ENCODE peak calls at places on chromosome 6, in six cellular contexts. O is GM04504, X is progenitor cell of endocrine pancreas, L is T follicular helper cell, S is WTC11, F is ELR. J is an unnamed sample.

GRCh38 chr6:128064540-128064895 is 163.7 kb upstream of the THEMIS start:
- DNase-seq in S (no peak), O (no peak), L (no peak), X (no peak), F (peak; percentile 2), J (no peak)

GRCh38 chr6:158040051-158040803 is 58.6 kb downstream of the SYNJ2 start:
- DNase-seq in L (no peak), F (peak; percentile 100), O (peak; percentile 85), S (no peak), X (no peak), J (no peak)

GRCh38 chr6:136549359-136550044 is 720 bp downstream of the MAP7 start:
- DNase-seq in X (peak; percentile 34), O (no peak), L (no peak), S (peak; percentile 39), F (no peak), J (no peak)

GRCh38 chr6:154458565-154459475 is 51.7 kb downstream of the CNKSR3 start:
- DNase-seq in O (no peak), X (no peak), F (peak; percentile 15), S (no peak), L (no peak), J (no peak)

GRCh38 chr6:39200498-39201020 is 28.7 kb downstream of the KCNK5 start:
- DNase-seq in S (no peak), F (no peak), X (no peak), O (no peak), L (no peak), J (no peak)

GRCh38 chr6:160767019-160767646 is 65.1 kb downstream of the PLG start:
- DNase-seq in S (peak; percentile 81), L (peak; percentile 19), O (no peak), X (peak; percentile 79), F (peak; percentile 1), J (no peak)

GRCh38 chr6:42316981-42317380 is 99.3 kb upstream of the MRPS10 start:
- DNase-seq in S (no peak), O (no peak), X (no peak), F (no peak), L (no peak), J (no peak)

GRCh38 chr6:84094050-84094435 is 60.5 kb downstream of the MRAP2 start:
- DNase-seq in O (no peak), S (no peak), F (no peak), L (no peak), X (no peak), J (no peak)

GRCh38 chr6:152905551-152906299 is 77.1 kb downstream of the FBXO5 start:
- DNase-seq in F (no peak), S (no peak), O (no peak), L (no peak), X (no peak), J (no peak)

GRCh38 chr6:21826031-21826430 is 232.5 kb downstream of the SOX4 start:
- DNase-seq in S (peak; percentile 38), X (no peak), F (no peak), O (no peak), L (no peak), J (no peak)

GRCh38 chr6:44388135-44388487 is 605 bp downstream of the CDC5L start:
- DNase-seq in X (no peak), O (no peak), S (no peak), L (no peak), F (no peak), J (no peak)

GRCh38 chr6:38638941-38639497 is 710 bp downstream of the BTBD9 start:
- DNase-seq in S (no peak), X (peak; percentile 18), L (peak; percentile 58), F (peak; percentile 68), O (peak; percentile 24), J (peak; percentile 89)

GRCh38 chr6:35602133-35602946 is 86.4 kb downstream of the FKBP5 start:
- DNase-seq in F (peak; percentile 25), X (no peak), S (no peak), L (no peak), O (no peak), J (no peak)

GRCh38 chr6:30705620-30706019 is 11.5 kb downstream of the MDC1 start:
- DNase-seq in O (no peak), S (no peak), X (no peak), L (no peak), F (no peak), J (no peak)

GRCh38 chr6:39056681-39057080 is 8.1 kb downstream of the GLP1R start:
- DNase-seq in S (no peak), X (no peak), O (no peak), L (no peak), F (no peak), J (no peak)

GRCh38 chr6:166050559-166050958 is 117.1 kb downstream of the TBXT start:
- DNase-seq in O (no peak), X (no peak), L (no peak), F (no peak), S (peak; percentile 54), J (no peak)

GRCh38 chr6:8315154-8315553 is 120.2 kb downstream of the SLC35B3 start:
- DNase-seq in F (no peak), S (no peak), O (no peak), L (no peak), X (no peak), J (no peak)

GRCh38 chr6:83429857-83430605 is 820 bp downstream of the ME1 start:
- DNase-seq in F (peak; percentile 61), X (no peak), S (peak; percentile 13), L (no peak), O (no peak), J (no peak)